ENCODE peak calls at places on chromosome 6, in six cellular contexts. One of them, this sample, is unnamed.
A peak's percentile ranks its signal among the peaks of the same experiment; 100 is the strongest.

GRCh38 chr6:10510592-10511367 is 10.4 kb upstream of the GCNT2 start:
- DNase-seq in naive thymus-derived CD8-positive, alpha-beta T cell: peak; percentile 61
- DNase-seq in NCI-H524: no peak
- DNase-seq in AG08396: peak; percentile 55
- DNase-seq in cardiac septum: no peak
- DNase-seq in astrocyte of the spinal cord: peak; percentile 51
- DNase-seq in this sample: no peak

GRCh38 chr6:36355819-36356218 is 19.1 kb upstream of the BNIP5 start:
- DNase-seq in AG08396: no peak
- DNase-seq in astrocyte of the spinal cord: no peak
- DNase-seq in cardiac septum: no peak
- DNase-seq in naive thymus-derived CD8-positive, alpha-beta T cell: no peak
- DNase-seq in NCI-H524: no peak
- DNase-seq in this sample: no peak

GRCh38 chr6:134420638-134421181 is 102.8 kb upstream of the SGK1 start:
- DNase-seq in naive thymus-derived CD8-positive, alpha-beta T cell: no peak
- DNase-seq in AG08396: peak; percentile 23
- DNase-seq in astrocyte of the spinal cord: peak; percentile 70
- DNase-seq in cardiac septum: no peak
- DNase-seq in NCI-H524: no peak
- DNase-seq in this sample: no peak

GRCh38 chr6:11366183-11366933 is 133.9 kb upstream of the NEDD9 start:
- DNase-seq in naive thymus-derived CD8-positive, alpha-beta T cell: no peak
- DNase-seq in astrocyte of the spinal cord: no peak
- DNase-seq in cardiac septum: no peak
- DNase-seq in AG08396: no peak
- DNase-seq in NCI-H524: no peak
- DNase-seq in this sample: peak; percentile 79

GRCh38 chr6:32086661-32087573 is 22.2 kb downstream of the TNXB start:
- DNase-seq in naive thymus-derived CD8-positive, alpha-beta T cell: no peak
- DNase-seq in cardiac septum: no peak
- DNase-seq in astrocyte of the spinal cord: peak; percentile 70
- DNase-seq in NCI-H524: no peak
- DNase-seq in AG08396: peak; percentile 87
- DNase-seq in this sample: peak; percentile 68

GRCh38 chr6:154161689-154162088 is 122.6 kb downstream of the OPRM1 start:
- DNase-seq in AG08396: no peak
- DNase-seq in naive thymus-derived CD8-positive, alpha-beta T cell: no peak
- DNase-seq in cardiac septum: no peak
- DNase-seq in astrocyte of the spinal cord: no peak
- DNase-seq in NCI-H524: no peak
- DNase-seq in this sample: peak; percentile 40

GRCh38 chr6:91486200-91486599 is 899.3 kb upstream of the MAP3K7 start:
- DNase-seq in cardiac septum: no peak
- DNase-seq in naive thymus-derived CD8-positive, alpha-beta T cell: no peak
- DNase-seq in NCI-H524: no peak
- DNase-seq in AG08396: no peak
- DNase-seq in astrocyte of the spinal cord: no peak
- DNase-seq in this sample: no peak

GRCh38 chr6:56193846-56194245 is 53.5 kb downstream of the COL21A1 start:
- DNase-seq in cardiac septum: no peak
- DNase-seq in naive thymus-derived CD8-positive, alpha-beta T cell: no peak
- DNase-seq in NCI-H524: no peak
- DNase-seq in AG08396: no peak
- DNase-seq in astrocyte of the spinal cord: peak; percentile 8
- DNase-seq in this sample: no peak

GRCh38 chr6:118912646-118913045 is 18.7 kb downstream of the ASF1A start:
- DNase-seq in naive thymus-derived CD8-positive, alpha-beta T cell: no peak
- DNase-seq in cardiac septum: no peak
- DNase-seq in NCI-H524: peak; percentile 91
- DNase-seq in AG08396: no peak
- DNase-seq in astrocyte of the spinal cord: no peak
- DNase-seq in this sample: no peak

GRCh38 chr6:1797801-1798200 is 188.1 kb downstream of the FOXC1 start:
- DNase-seq in NCI-H524: no peak
- DNase-seq in astrocyte of the spinal cord: peak; percentile 50
- DNase-seq in cardiac septum: no peak
- DNase-seq in naive thymus-derived CD8-positive, alpha-beta T cell: no peak
- DNase-seq in AG08396: no peak
- DNase-seq in this sample: no peak

GRCh38 chr6:33277663-33278391 is 904 bp downstream of the B3GALT4 start:
- DNase-seq in NCI-H524: no peak
- DNase-seq in naive thymus-derived CD8-positive, alpha-beta T cell: peak; percentile 34
- DNase-seq in AG08396: no peak
- DNase-seq in cardiac septum: no peak
- DNase-seq in astrocyte of the spinal cord: no peak
- DNase-seq in this sample: no peak

GRCh38 chr6:154736613-154737259 is 3.5 kb downstream of the SCAF8 start:
- DNase-seq in AG08396: no peak
- DNase-seq in naive thymus-derived CD8-positive, alpha-beta T cell: no peak
- DNase-seq in cardiac septum: no peak
- DNase-seq in astrocyte of the spinal cord: no peak
- DNase-seq in NCI-H524: no peak
- DNase-seq in this sample: no peak

GRCh38 chr6:82492134-82492533 is 128.5 kb downstream of the TPBG start:
- DNase-seq in AG08396: no peak
- DNase-seq in naive thymus-derived CD8-positive, alpha-beta T cell: no peak
- DNase-seq in astrocyte of the spinal cord: no peak
- DNase-seq in NCI-H524: no peak
- DNase-seq in cardiac septum: no peak
- DNase-seq in this sample: no peak

GRCh38 chr6:136137008-136137689 is 113.0 kb downstream of the MTFR2 start:
- DNase-seq in AG08396: no peak
- DNase-seq in astrocyte of the spinal cord: peak; percentile 62
- DNase-seq in NCI-H524: no peak
- DNase-seq in naive thymus-derived CD8-positive, alpha-beta T cell: no peak
- DNase-seq in cardiac septum: no peak
- DNase-seq in this sample: no peak

GRCh38 chr6:105324386-105325000 is 78.4 kb downstream of the PREP start:
- DNase-seq in AG08396: no peak
- DNase-seq in naive thymus-derived CD8-positive, alpha-beta T cell: no peak
- DNase-seq in NCI-H524: peak; percentile 5
- DNase-seq in cardiac septum: no peak
- DNase-seq in astrocyte of the spinal cord: peak; percentile 16
- DNase-seq in this sample: no peak

GRCh38 chr6:69866351-69867074 is at the start of gene COL19A1:
- DNase-seq in NCI-H524: peak; percentile 53
- DNase-seq in astrocyte of the spinal cord: peak; percentile 14
- DNase-seq in naive thymus-derived CD8-positive, alpha-beta T cell: peak; percentile 45
- DNase-seq in cardiac septum: peak; percentile 79
- DNase-seq in AG08396: no peak
- DNase-seq in this sample: peak; percentile 56

GRCh38 chr6:75244063-75244575 is 518 bp upstream of the COX7A2 start:
- DNase-seq in cardiac septum: no peak
- DNase-seq in astrocyte of the spinal cord: no peak
- DNase-seq in naive thymus-derived CD8-positive, alpha-beta T cell: no peak
- DNase-seq in AG08396: peak; percentile 3
- DNase-seq in NCI-H524: no peak
- DNase-seq in this sample: no peak

GRCh38 chr6:76043690-76044089 is 28.8 kb downstream of the IMPG1 start:
- DNase-seq in NCI-H524: no peak
- DNase-seq in astrocyte of the spinal cord: no peak
- DNase-seq in naive thymus-derived CD8-positive, alpha-beta T cell: no peak
- DNase-seq in cardiac septum: no peak
- DNase-seq in AG08396: no peak
- DNase-seq in this sample: no peak

GRCh38 chr6:162119349-162119748 is 608.2 kb downstream of the PRKN start:
- DNase-seq in cardiac septum: no peak
- DNase-seq in astrocyte of the spinal cord: peak; percentile 26
- DNase-seq in NCI-H524: no peak
- DNase-seq in naive thymus-derived CD8-positive, alpha-beta T cell: no peak
- DNase-seq in AG08396: no peak
- DNase-seq in this sample: no peak

GRCh38 chr6:3749991-3750323 is 1.6 kb downstream of the PXDC1 start:
- DNase-seq in naive thymus-derived CD8-positive, alpha-beta T cell: no peak
- DNase-seq in astrocyte of the spinal cord: peak; percentile 86
- DNase-seq in cardiac septum: no peak
- DNase-seq in NCI-H524: no peak
- DNase-seq in AG08396: peak; percentile 59
- DNase-seq in this sample: no peak

GRCh38 chr6:38404355-38404754 is 235.4 kb downstream of the BTBD9 start:
- DNase-seq in AG08396: no peak
- DNase-seq in astrocyte of the spinal cord: no peak
- DNase-seq in cardiac septum: no peak
- DNase-seq in NCI-H524: no peak
- DNase-seq in naive thymus-derived CD8-positive, alpha-beta T cell: no peak
- DNase-seq in this sample: no peak

GRCh38 chr6:13712485-13712990 is 903 bp upstream of the RANBP9 start:
- DNase-seq in cardiac septum: no peak
- DNase-seq in naive thymus-derived CD8-positive, alpha-beta T cell: no peak
- DNase-seq in NCI-H524: no peak
- DNase-seq in AG08396: peak; percentile 36
- DNase-seq in astrocyte of the spinal cord: no peak
- DNase-seq in this sample: no peak

GRCh38 chr6:126307859-126308258 is 32.1 kb upstream of the CENPW start:
- DNase-seq in astrocyte of the spinal cord: peak; percentile 56
- DNase-seq in cardiac septum: no peak
- DNase-seq in AG08396: peak; percentile 7
- DNase-seq in NCI-H524: no peak
- DNase-seq in naive thymus-derived CD8-positive, alpha-beta T cell: no peak
- DNase-seq in this sample: no peak

GRCh38 chr6:6825986-6826901 is 237.7 kb downstream of the LY86 start:
- DNase-seq in cardiac septum: peak; percentile 79
- DNase-seq in astrocyte of the spinal cord: peak; percentile 11
- DNase-seq in NCI-H524: no peak
- DNase-seq in naive thymus-derived CD8-positive, alpha-beta T cell: no peak
- DNase-seq in AG08396: no peak
- DNase-seq in this sample: peak; percentile 24

GRCh38 chr6:170463101-170463721 is 89.9 kb downstream of the PSMB1 start:
- DNase-seq in NCI-H524: no peak
- DNase-seq in cardiac septum: no peak
- DNase-seq in astrocyte of the spinal cord: no peak
- DNase-seq in naive thymus-derived CD8-positive, alpha-beta T cell: no peak
- DNase-seq in AG08396: no peak
- DNase-seq in this sample: no peak

GRCh38 chr6:22036699-22037098 is 260.1 kb downstream of the PRL start:
- DNase-seq in NCI-H524: no peak
- DNase-seq in AG08396: no peak
- DNase-seq in naive thymus-derived CD8-positive, alpha-beta T cell: no peak
- DNase-seq in cardiac septum: no peak
- DNase-seq in astrocyte of the spinal cord: no peak
- DNase-seq in this sample: no peak

GRCh38 chr6:148747145-148747492 is 289 bp downstream of the UST start:
- DNase-seq in cardiac septum: peak; percentile 78
- DNase-seq in NCI-H524: no peak
- DNase-seq in astrocyte of the spinal cord: peak; percentile 66
- DNase-seq in AG08396: peak; percentile 73
- DNase-seq in naive thymus-derived CD8-positive, alpha-beta T cell: no peak
- DNase-seq in this sample: no peak

GRCh38 chr6:144036064-144036873 is 28.2 kb upstream of the PLAGL1 start:
- DNase-seq in AG08396: peak; percentile 27
- DNase-seq in naive thymus-derived CD8-positive, alpha-beta T cell: peak; percentile 18
- DNase-seq in NCI-H524: no peak
- DNase-seq in cardiac septum: no peak
- DNase-seq in astrocyte of the spinal cord: peak; percentile 30
- DNase-seq in this sample: no peak

GRCh38 chr6:143675946-143676345 is 1.8 kb upstream of the PHACTR2 start:
- DNase-seq in astrocyte of the spinal cord: peak; percentile 38
- DNase-seq in cardiac septum: no peak
- DNase-seq in AG08396: no peak
- DNase-seq in NCI-H524: no peak
- DNase-seq in naive thymus-derived CD8-positive, alpha-beta T cell: no peak
- DNase-seq in this sample: no peak

GRCh38 chr6:97077380-97077779 is 152.9 kb downstream of the KLHL32 start:
- DNase-seq in NCI-H524: no peak
- DNase-seq in naive thymus-derived CD8-positive, alpha-beta T cell: no peak
- DNase-seq in astrocyte of the spinal cord: no peak
- DNase-seq in AG08396: no peak
- DNase-seq in cardiac septum: no peak
- DNase-seq in this sample: no peak

GRCh38 chr6:14986370-14986769 is 259.5 kb upstream of the JARID2 start:
- DNase-seq in naive thymus-derived CD8-positive, alpha-beta T cell: no peak
- DNase-seq in astrocyte of the spinal cord: no peak
- DNase-seq in NCI-H524: no peak
- DNase-seq in AG08396: no peak
- DNase-seq in cardiac septum: no peak
- DNase-seq in this sample: no peak